ENCODE peak calls at places on chromosomes 2 and 18, in five cellular contexts. X is stimulated activated CD8-positive, alpha-beta memory T cell treated with anti-CD3 and anti-CD28 coated beads, Interleukin-12 subunit alpha, Interleukin-12 subunit beta, amount 100 ng/mL, for 4 hours; A is NCI-H1092; Q is body of pancreas; V is globus pallidus. Z is an unnamed sample.
A peak's percentile ranks its signal among the peaks of the same experiment; 100 is the strongest.

GRCh38 chr2:241965931-241966412 is 96.4 kb downstream of the RTP5 start:
- DNase-seq in V (peak; percentile 29), A (no peak), Q (no peak), X (peak; percentile 56), Z (no peak)

GRCh38 chr18:2547477-2548087 is 23.7 kb downstream of the METTL4 start:
- DNase-seq in V (peak; percentile 47), A (no peak), Q (no peak), X (no peak), Z (no peak)

GRCh38 chr18:76565238-76566173 is 70.5 kb upstream of the ZNF516 start:
- DNase-seq in X (no peak), Q (peak; percentile 64), A (no peak), V (peak; percentile 20), Z (no peak)

GRCh38 chr2:217632036-217632435 is 370.8 kb downstream of the TNS1 start:
- DNase-seq in V (peak; percentile 23), A (no peak), X (no peak), Q (no peak), Z (no peak)

GRCh38 chr18:69817335-69817935 is 130.2 kb downstream of the CD226 start:
- DNase-seq in V (no peak), A (no peak), X (no peak), Q (no peak), Z (no peak)

GRCh38 chr2:121121661-121122060 is 163.3 kb downstream of the TFCP2L1 start:
- DNase-seq in X (no peak), A (no peak), Q (no peak), V (no peak), Z (no peak)

GRCh38 chr2:238155051-238155760 is 3.6 kb upstream of the ERFE start:
- DNase-seq in A (no peak), X (no peak), Q (no peak), V (no peak), Z (no peak)

GRCh38 chr18:68721681-68722583 is 7.0 kb upstream of the TMX3 start:
- DNase-seq in A (no peak), Q (no peak), V (no peak), X (no peak), Z (no peak)

GRCh38 chr2:205665791-205666190 is 16.5 kb upstream of the NRP2 start:
- DNase-seq in A (no peak), Q (no peak), V (no peak), X (no peak), Z (no peak)

GRCh38 chr2:115364078-115364477 is 921.6 kb downstream of the DPP10 start:
- DNase-seq in Q (no peak), X (no peak), A (no peak), V (no peak), Z (no peak)

GRCh38 chr2:240514631-240515030 is 43.2 kb downstream of the ANKMY1 start:
- DNase-seq in X (no peak), A (no peak), V (no peak), Q (peak; percentile 14), Z (peak; percentile 80)

GRCh38 chr2:160694631-160695030 is 201.0 kb upstream of the RBMS1 start:
- DNase-seq in V (no peak), A (no peak), X (no peak), Q (no peak), Z (no peak)

GRCh38 chr18:8949206-8949605 is 153.3 kb upstream of the NDUFV2 start:
- DNase-seq in V (no peak), X (no peak), A (no peak), Q (no peak), Z (no peak)

GRCh38 chr2:232776435-232776834 is at the start of gene KCNJ13:
- DNase-seq in A (no peak), X (no peak), Q (no peak), V (no peak), Z (no peak)

GRCh38 chr2:181185948-181186347 is 205.5 kb downstream of the UBE2E3 start:
- DNase-seq in A (no peak), Q (no peak), V (no peak), X (no peak), Z (no peak)

GRCh38 chr2:159801925-159802324 is 3.9 kb upstream of the CD302 start:
- DNase-seq in V (no peak), X (no peak), A (no peak), Q (no peak), Z (no peak)

GRCh38 chr2:43605079-43605655 is 9.3 kb upstream of the THADA start:
- DNase-seq in V (peak; percentile 24), Q (no peak), A (peak; percentile 12), X (no peak), Z (no peak)